ENCODE peak calls at places on chromosomes 16 and 17, in five cellular contexts. X is uterus, U is prostate gland, M is skeletal muscle cell, B is breast epithelium. O is an unnamed sample.

GRCh38 chr16:69270831-69271230 is 40.3 kb upstream of the VPS4A start:
- DNase-seq in M (no peak), X (no peak), B (no peak), U (no peak), O (no peak)

GRCh38 chr17:72822358-72823023 is 270.0 kb downstream of the SLC39A11 start:
- DNase-seq in B (no peak), X (no peak), M (no peak), U (no peak), O (peak; percentile 11)

GRCh38 chr17:61408151-61409041 is 8.8 kb downstream of the TBX2 start:
- DNase-seq in X (no peak), M (no peak), U (no peak), B (peak; percentile 50), O (no peak)

GRCh38 chr16:81401035-81401950 is 43.3 kb upstream of the CMIP start:
- DNase-seq in U (peak; percentile 13), X (no peak), M (no peak), B (peak; percentile 87), O (no peak)

GRCh38 chr17:17751996-17752821 is 71.0 kb downstream of the RAI1 start:
- DNase-seq in B (peak; percentile 98), M (peak; percentile 75), X (peak; percentile 97), U (peak; percentile 96), O (peak; percentile 70)

GRCh38 chr17:63497708-63498483 is 21.0 kb downstream of the ACE start:
- DNase-seq in U (no peak), B (no peak), X (no peak), M (no peak), O (peak; percentile 4)

GRCh38 chr17:73546770-73547345 is 97.4 kb downstream of the SDK2 start:
- DNase-seq in U (peak; percentile 31), B (no peak), M (no peak), X (no peak), O (no peak)

GRCh38 chr16:50598256-50598894 is 50.2 kb downstream of the NKD1 start:
- DNase-seq in U (no peak), X (no peak), B (no peak), M (no peak), O (no peak)

GRCh38 chr17:29760771-29761682 is 138.3 kb upstream of the CORO6 start:
- DNase-seq in M (no peak), U (peak; percentile 55), X (peak; percentile 88), B (peak; percentile 75), O (no peak)

GRCh38 chr16:11296351-11296705 is 15.2 kb upstream of the PRM1 start:
- DNase-seq in B (no peak), X (no peak), M (no peak), U (no peak), O (no peak)

GRCh38 chr17:81959362-81960129 is 1.4 kb downstream of the NOTUM start:
- DNase-seq in B (peak; percentile 74), X (peak; percentile 67), M (no peak), U (peak; percentile 53), O (no peak)

GRCh38 chr17:81961554-81962498 is 839 bp upstream of the NOTUM start:
- DNase-seq in M (no peak), X (no peak), B (no peak), U (no peak), O (no peak)

GRCh38 chr17:81960130-81960958 is 643 bp downstream of the NOTUM start:
- DNase-seq in B (no peak), U (no peak), M (no peak), X (no peak), O (no peak)

GRCh38 chr17:81962499-81963441 is 1.8 kb upstream of the NOTUM start:
- DNase-seq in U (no peak), X (no peak), B (no peak), M (no peak), O (no peak)

GRCh38 chr17:81961087-81961514 is at the start of gene NOTUM:
- DNase-seq in U (no peak), X (no peak), M (no peak), B (no peak), O (no peak)
- H3K4me3 ChIP-seq in U (peak within 1 kb of the TSS; percentile 38), X (no peak within 1 kb of the TSS), M (peak within 1 kb of the TSS; percentile 27), B (peak within 1 kb of the TSS; percentile 68), O (no peak within 1 kb of the TSS)

DNA sequence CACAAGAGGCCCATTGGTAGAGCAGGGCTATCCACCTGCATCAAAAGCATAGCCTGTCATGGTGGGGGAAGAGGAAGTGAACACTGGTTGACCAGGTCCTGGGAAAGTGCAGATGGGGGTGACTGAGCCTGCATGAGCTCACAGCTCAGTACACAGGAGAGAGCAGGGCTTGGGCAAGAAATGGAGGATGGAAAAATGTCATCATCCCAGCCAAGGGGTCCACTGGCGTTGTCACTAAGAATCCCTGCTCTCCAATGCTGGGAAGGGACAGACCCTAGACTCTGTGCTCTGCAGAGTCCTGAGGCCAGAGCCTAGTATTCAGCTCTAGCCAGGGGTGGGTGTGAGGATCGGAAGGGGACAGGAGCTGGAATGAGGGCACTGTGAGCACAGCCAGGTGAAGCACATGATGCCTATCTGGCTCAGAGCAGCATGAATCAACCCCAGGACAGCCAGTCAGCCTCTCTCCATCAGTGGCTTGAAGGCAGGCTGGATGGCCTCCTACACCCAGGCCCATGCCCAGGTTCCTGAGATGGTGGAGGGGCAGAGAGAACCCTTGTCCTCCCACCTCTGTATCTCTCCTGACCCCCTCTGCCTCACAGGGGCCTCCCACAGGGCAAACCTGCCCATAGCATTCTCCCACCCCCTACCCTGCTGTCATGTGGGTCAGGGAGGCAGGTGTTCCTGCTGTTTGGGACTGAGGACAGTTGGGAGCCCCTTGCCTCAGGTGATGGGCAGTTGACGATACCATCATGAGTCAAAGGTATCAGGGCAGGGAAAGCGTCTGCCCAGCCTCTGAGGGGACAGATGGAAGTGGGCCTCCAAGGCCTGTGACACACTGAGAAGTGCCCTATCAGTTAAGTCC is 13.8 kb upstream of the CTCF start:
- DNase-seq in B (no peak), U (no peak), X (no peak), M (no peak), O (no peak)
- H3K4me3 ChIP-seq in B (no peak overlapping the region), U (no peak overlapping the region), X (no peak overlapping the region), M (no peak overlapping the region), O (no peak overlapping the region)

DNA sequence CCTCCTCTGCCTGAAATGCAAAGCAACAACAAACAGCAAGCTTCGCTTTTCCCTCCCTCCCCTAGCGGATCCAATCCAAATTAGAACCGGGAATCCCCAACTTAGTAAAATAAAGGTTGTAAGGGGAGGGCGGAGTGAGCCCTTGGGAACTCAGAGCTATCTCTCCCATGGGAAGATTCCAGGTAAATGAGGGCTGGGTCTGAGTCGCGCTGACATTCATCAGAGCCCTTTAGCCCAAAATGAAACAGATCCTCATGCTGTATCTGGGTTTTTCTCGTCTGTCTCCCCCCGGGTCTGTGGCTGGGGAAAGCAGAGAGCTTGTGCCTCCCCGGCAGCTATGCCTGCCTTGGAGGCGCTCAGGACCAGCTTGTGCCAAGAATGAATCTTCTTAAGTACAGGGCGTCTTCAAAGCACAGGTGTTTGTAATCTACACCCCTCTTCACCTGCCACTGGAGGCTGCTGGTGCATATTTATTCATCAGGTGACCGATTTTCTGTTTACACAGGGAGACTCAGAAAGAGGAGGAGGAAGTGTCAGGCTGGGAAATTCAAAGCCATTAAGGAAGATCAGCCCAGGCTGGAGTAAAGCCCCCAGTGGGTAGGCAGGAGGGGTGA is 55.0 kb upstream of the GSE1 start:
- DNase-seq in X (no peak), B (no peak), U (peak; percentile 65), M (no peak), O (no peak)
- H3K4me3 ChIP-seq in X (no peak overlapping the region), B (peak overlapping the region; percentile 92), U (peak overlapping the region; percentile 12), M (peak overlapping the region; percentile 77), O (no peak overlapping the region)

DNA sequence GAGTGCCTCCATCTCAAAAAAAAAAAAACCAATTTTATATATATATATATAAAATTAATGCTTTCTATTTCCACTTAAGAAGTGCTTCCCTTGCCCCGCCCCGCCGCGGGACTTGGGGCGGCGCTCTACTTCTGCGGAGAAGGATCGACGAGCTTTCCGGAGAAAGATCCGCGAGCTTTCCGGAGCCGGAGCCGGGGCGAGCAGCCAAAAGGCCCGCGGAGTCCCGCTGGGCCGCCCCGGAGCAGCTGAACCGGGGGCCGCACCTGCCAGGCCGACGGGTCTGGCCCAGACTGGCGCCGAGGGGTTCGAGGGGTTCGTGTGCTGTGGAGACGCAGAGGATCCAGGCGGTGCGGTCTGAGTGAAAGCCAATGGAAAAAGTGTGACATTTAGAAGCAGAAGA is 50.7 kb downstream of the TBC1D26 start:
- DNase-seq in X (peak; percentile 68), B (peak; percentile 63), M (peak; percentile 2), U (no peak), O (peak; percentile 9)
- H3K4me3 ChIP-seq in X (peak overlapping the region; percentile 20), B (peak overlapping the region; percentile 66), M (peak overlapping the region; percentile 35), U (peak overlapping the region; percentile 27), O (peak overlapping the region; percentile 46)

O was measured in retinal pigment epithelial cell.